ENCODE peak calls at places on chromosomes 1 and 21, in four cellular contexts. J, H, M and S are unnamed samples.

GRCh38 chr1:212584092-212584886 is 24.3 kb upstream of the ATF3 start:
- DNase-seq in J (no peak), H (no peak), M (no peak), S (no peak)

GRCh38 chr21:46325073-46325912 is 1.3 kb downstream of the PCNT start:
- DNase-seq in J (peak), H (peak), M (peak), S (no peak)

GRCh38 chr1:151993084-151993733 is 450 bp downstream of the S100A10 start:
- DNase-seq in J (no peak), H (no peak), M (no peak), S (no peak)

GRCh38 chr1:107750364-107750959 is 214.5 kb downstream of the VAV3 start:
- DNase-seq in J (peak), H (peak), M (peak), S (peak)

GRCh38 chr1:117653195-117653594 is 47.3 kb downstream of the TENT5C start:
- DNase-seq in J (no peak), H (no peak), M (no peak), S (no peak)

GRCh38 chr1:93629101-93630059 is 52.3 kb downstream of the BCAR3 start:
- DNase-seq in J (peak), H (peak), M (peak), S (peak)

GRCh38 chr1:176854725-176855433 is 309.6 kb downstream of the ASTN1 start:
- DNase-seq in J (no peak), H (no peak), M (no peak), S (no peak)

GRCh38 chr1:215877452-215877951 is 310.4 kb downstream of the KCTD3 start:
- DNase-seq in J (no peak), H (no peak), M (no peak), S (no peak)

GRCh38 chr1:52632732-52633290 is at the start of gene SHISAL2A:
- DNase-seq in J (no peak), H (no peak), M (no peak), S (no peak)

GRCh38 chr1:203282720-203283542 is 22.4 kb upstream of the BTG2 start:
- DNase-seq in J (no peak), H (no peak), M (no peak), S (no peak)

GRCh38 chr21:36250423-36251075 is 69.4 kb upstream of the MORC3 start:
- DNase-seq in J (no peak), H (no peak), M (no peak), S (no peak)

GRCh38 chr1:210457566-210457965 is 128.9 kb downstream of the HHAT start:
- DNase-seq in J (no peak), H (no peak), M (no peak), S (no peak)

GRCh38 chr1:8903908-8904650 is 25.6 kb upstream of the ENO1 start:
- DNase-seq in J (no peak), H (no peak), M (peak), S (peak)

GRCh38 chr1:40450491-40451237 is 388 bp downstream of the ZFP69B start:
- DNase-seq in J (no peak), H (peak), M (peak), S (peak)

GRCh38 chr1:21149862-21150432 is 26.8 kb downstream of the EIF4G3 start:
- DNase-seq in J (peak), H (no peak), M (no peak), S (peak)

GRCh38 chr1:219716611-219717114 is 103.8 kb upstream of the ZC3H11B start:
- DNase-seq in J (no peak), H (no peak), M (no peak), S (no peak)

GRCh38 chr21:45303111-45303615 is 15.5 kb upstream of the POFUT2 start:
- DNase-seq in J (no peak), H (no peak), M (no peak), S (no peak)

GRCh38 chr1:5833911-5834310 is 158.3 kb downstream of the NPHP4 start:
- DNase-seq in J (no peak), H (no peak), M (no peak), S (no peak)

GRCh38 chr1:8816831-8817412 is 518 bp downstream of the RERE start:
- DNase-seq in J (no peak), H (peak), M (no peak), S (no peak)

GRCh38 chr1:9494936-9495758 is 44.1 kb upstream of the SLC25A33 start:
- DNase-seq in J (peak), H (peak), M (no peak), S (no peak)

GRCh38 chr1:26877326-26877725 is 12.8 kb downstream of the GPN2 start:
- DNase-seq in J (no peak), H (no peak), M (no peak), S (no peak)

GRCh38 chr1:218501073-218501612 is 156.0 kb downstream of the TGFB2 start:
- DNase-seq in J (no peak), H (no peak), M (no peak), S (no peak)

GRCh38 chr1:41623736-41624135 is 139.3 kb upstream of the EDN2 start:
- DNase-seq in J (no peak), H (no peak), M (no peak), S (no peak)

GRCh38 chr1:41622402-41622801 is 137.9 kb upstream of the EDN2 start:
- DNase-seq in J (no peak), H (no peak), M (no peak), S (no peak)

GRCh38 chr1:41621256-41621655 is 136.8 kb upstream of the EDN2 start:
- DNase-seq in J (no peak), H (no peak), M (no peak), S (no peak)

GRCh38 chr1:41621791-41622190 is 137.3 kb upstream of the EDN2 start:
- DNase-seq in J (no peak), H (no peak), M (no peak), S (no peak)

GRCh38 chr1:41622859-41623732 is 138.6 kb upstream of the EDN2 start:
- DNase-seq in J (no peak), H (no peak), M (no peak), S (no peak)
- TF ChIP-seq SIN3A in J (no peak), H (no peak), M (no peak), S (no peak)

GRCh38 chr1:10641976-10642375 is 154.5 kb downstream of the CASZ1 start:
- DNase-seq in J (no peak), H (no peak), M (no peak), S (no peak)
- H3K27ac ChIP-seq in J (no peak), H (no peak), M (no peak), S (no peak)

GRCh38 chr21:41973861-41974751 is 20.3 kb upstream of the C2CD2 start:
- DNase-seq in J (no peak), H (peak), M (peak), S (no peak)
- TF ChIP-seq REST in J (no peak), H (no peak), M (no peak), S (no peak)

GRCh38 chr21:16186742-16187141 is 457.0 kb downstream of the USP25 start:
- DNase-seq in J (no peak), H (no peak), M (no peak), S (no peak)

GRCh38 chr21:16181024-16181423 is 451.2 kb downstream of the USP25 start:
- DNase-seq in J (no peak), H (no peak), M (no peak), S (no peak)

GRCh38 chr21:16180613-16181012 is 450.8 kb downstream of the USP25 start:
- DNase-seq in J (no peak), H (no peak), M (peak), S (no peak)

GRCh38 chr21:16187603-16188002 is 457.8 kb downstream of the USP25 start:
- DNase-seq in J (no peak), H (no peak), M (no peak), S (no peak)

GRCh38 chr21:16185766-16186165 is 456.0 kb downstream of the USP25 start:
- DNase-seq in J (no peak), H (no peak), M (no peak), S (no peak)
- TF ChIP-seq SIN3A in J (no peak), H (no peak), M (no peak), S (no peak)

DNA sequence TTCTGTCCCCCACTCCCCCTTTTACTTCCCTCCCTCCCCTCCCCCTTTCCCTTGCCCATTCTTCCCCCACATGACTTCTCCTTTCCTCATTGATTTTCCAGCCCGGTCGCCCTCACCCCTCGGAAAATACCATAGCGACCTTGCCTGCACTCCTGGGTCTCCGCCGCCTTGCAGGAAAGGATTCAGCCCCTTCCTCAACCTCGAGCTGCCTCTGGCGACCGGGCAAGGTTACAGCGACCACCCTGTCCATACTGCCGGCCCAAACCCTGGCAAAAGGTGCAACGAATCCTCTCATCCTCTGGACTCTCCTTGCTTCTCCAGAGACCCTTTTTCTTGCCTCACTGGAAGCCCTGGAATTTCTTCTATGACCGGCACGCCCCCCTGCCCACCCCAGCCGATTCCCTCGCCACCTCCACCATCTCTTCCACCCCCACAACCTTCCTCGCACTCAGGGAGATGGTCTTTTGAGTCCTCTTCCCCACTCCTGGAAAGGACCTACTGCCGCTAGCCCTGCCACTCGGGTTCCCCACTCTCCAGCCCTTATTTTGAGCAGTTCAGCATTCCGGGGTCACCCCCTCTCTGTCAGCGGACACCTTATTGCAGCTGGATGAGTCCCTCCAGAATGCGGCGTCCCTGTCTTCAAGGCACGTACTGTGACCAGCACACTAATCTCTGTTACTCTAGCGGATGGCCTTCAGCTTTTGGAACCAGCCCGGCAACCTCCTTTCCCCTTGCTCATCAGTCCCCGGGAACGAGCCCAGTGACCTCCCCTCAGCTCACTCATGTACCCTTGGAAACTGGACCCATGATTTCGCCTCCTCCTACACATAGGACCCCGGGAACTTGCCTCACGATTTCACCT is 846 bp downstream of the NSUN4 start:
- DNase-seq in J (no peak), H (peak), M (no peak), S (no peak)
- H3K27ac ChIP-seq in J (peak), H (peak), M (peak), S (peak)

GRCh38 chr1:183251101-183251958 is 65.3 kb downstream of the LAMC2 start:
- DNase-seq in J (no peak), H (no peak), M (no peak), S (no peak)

GRCh38 chr1:183247931-183248330 is 61.9 kb downstream of the LAMC2 start:
- DNase-seq in J (no peak), H (no peak), M (no peak), S (no peak)

GRCh38 chr1:183251959-183252450 is 65.9 kb downstream of the LAMC2 start:
- DNase-seq in J (no peak), H (no peak), M (no peak), S (no peak)

GRCh38 chr1:183248989-183249691 is 63.1 kb downstream of the LAMC2 start:
- DNase-seq in J (no peak), H (no peak), M (no peak), S (no peak)

DNA sequence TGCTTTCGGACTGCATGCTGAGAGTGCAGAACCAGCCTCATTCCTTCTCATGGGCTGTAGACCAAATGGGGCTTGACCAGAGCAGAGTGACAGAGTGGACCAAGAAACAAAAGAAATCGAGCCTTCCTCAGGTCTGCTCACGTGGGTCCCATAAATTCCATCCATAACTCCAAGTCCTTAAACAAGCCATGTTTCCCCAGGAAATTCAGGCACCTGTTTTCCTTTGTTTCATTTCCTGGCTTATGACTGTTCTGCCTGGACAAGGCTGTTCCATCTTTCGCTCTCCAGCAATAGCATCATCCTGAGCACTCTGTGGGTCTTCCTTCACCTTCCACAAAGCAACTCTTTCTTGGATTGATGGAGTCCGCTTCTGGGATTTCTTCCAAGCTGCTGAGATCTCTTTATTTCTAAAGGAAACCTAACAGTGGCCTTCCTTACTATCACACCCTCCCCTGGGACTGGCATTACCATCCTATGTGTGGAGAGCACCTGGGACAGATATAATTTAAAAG is 63.9 kb downstream of the LAMC2 start:
- DNase-seq in J (no peak), H (no peak), M (no peak), S (no peak)
- TF ChIP-seq REST in J (no peak), H (no peak), M (no peak), S (no peak)

GRCh38 chr1:19384113-19384512 is 72.0 kb downstream of the SLC66A1 start:
- DNase-seq in J (no peak), H (peak), M (no peak), S (no peak)
- TF ChIP-seq SIN3A in J (no peak), H (no peak), M (no peak), S (no peak)

DNA sequence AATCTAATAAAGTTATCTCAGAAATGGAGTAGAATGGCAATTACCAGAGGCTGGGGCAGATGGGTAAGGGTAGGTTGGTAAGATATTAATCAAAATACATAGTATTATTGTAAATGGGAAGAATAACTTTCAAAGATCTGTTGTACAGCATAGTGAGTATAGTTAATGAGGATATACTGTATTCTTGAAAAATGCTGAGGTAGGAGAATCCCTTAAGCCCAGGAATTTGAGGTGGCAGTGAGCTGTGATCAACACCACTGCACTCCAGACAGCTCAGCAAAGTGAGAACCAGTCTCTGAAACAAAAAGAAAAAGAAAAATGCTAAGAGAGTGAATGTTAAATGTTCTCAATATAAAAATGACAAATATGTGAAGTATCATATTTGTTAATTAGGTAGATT is 1033.7 kb downstream of the KCNT2 start:
- DNase-seq in J (no peak), H (no peak), M (no peak), S (no peak)
- H3K27ac ChIP-seq in J (no peak), H (no peak), M (no peak), S (no peak)

GRCh38 chr1:174999926-175000696 is at the start of gene CACYBP:
- DNase-seq in J (no peak), H (no peak), M (peak), S (no peak)
- TF ChIP-seq REST in J (no peak), H (peak), M (no peak), S (peak)